ENCODE peak calls at places on chromosome 7, in five cellular contexts. K is SJSA1, H is A549, C is RWPE1, Y is cardiac muscle cell. S is an unnamed sample.

GRCh38 chr7:37056256-37056655 is 332.0 kb upstream of the AOAH start:
- DNase-seq in K (no peak), H (no peak), C (no peak), Y (no peak), S (no peak)

GRCh38 chr7:75869776-75870379 is 9.0 kb upstream of the RHBDD2 start:
- DNase-seq in K (no peak), H (no peak), C (no peak), Y (no peak), S (no peak)

GRCh38 chr7:1810521-1810920 is 140.4 kb downstream of the ELFN1 start:
- DNase-seq in K (no peak), H (no peak), C (no peak), Y (no peak), S (no peak)

GRCh38 chr7:38222481-38223096 is 44.5 kb downstream of the STARD3NL start:
- DNase-seq in K (peak), H (peak), C (peak), Y (peak), S (no peak)

GRCh38 chr7:149625339-149625946 is 127.8 kb upstream of the ZNF746 start:
- DNase-seq in K (peak), H (peak), C (peak), Y (peak), S (no peak)

GRCh38 chr7:70032673-70033072 is 434.4 kb downstream of the AUTS2 start:
- DNase-seq in K (no peak), H (no peak), C (no peak), Y (no peak), S (no peak)

GRCh38 chr7:151432658-151433521 is 7.1 kb downstream of the CRYGN start:
- DNase-seq in K (no peak), H (peak), C (no peak), Y (no peak), S (no peak)

GRCh38 chr7:157652954-157653826 is 316.4 kb downstream of the DNAJB6 start:
- DNase-seq in K (no peak), H (no peak), C (no peak), Y (no peak), S (no peak)

GRCh38 chr7:14754631-14755030 is 147.9 kb downstream of the DGKB start:
- DNase-seq in K (no peak), H (no peak), C (no peak), Y (no peak), S (no peak)

GRCh38 chr7:150969483-150969874 is 8.6 kb downstream of the KCNH2 start:
- DNase-seq in K (no peak), H (no peak), C (no peak), Y (no peak), S (no peak)

GRCh38 chr7:1924185-1924817 is 254.2 kb downstream of the ELFN1 start:
- DNase-seq in K (no peak), H (no peak), C (no peak), Y (no peak), S (no peak)

GRCh38 chr7:24216576-24217116 is 67.3 kb upstream of the NPY start:
- DNase-seq in K (no peak), H (no peak), C (no peak), Y (peak), S (no peak)

GRCh38 chr7:132680590-132680989 is 104.3 kb upstream of the PLXNA4 start:
- DNase-seq in K (no peak), H (no peak), C (no peak), Y (no peak), S (no peak)

GRCh38 chr7:101557421-101557820 is 71.7 kb downstream of the MYL10 start:
- DNase-seq in K (no peak), H (no peak), C (no peak), Y (no peak), S (no peak)

GRCh38 chr7:152969335-152969734 is 209.8 kb downstream of the ACTR3B start:
- DNase-seq in K (no peak), H (no peak), C (no peak), Y (no peak), S (no peak)

GRCh38 chr7:2555121-2556052 is at the start of gene BRAT1:
- DNase-seq in K (peak), H (peak), C (peak), Y (peak), S (peak)

GRCh38 chr7:88357794-88358533 is 51.3 kb upstream of the STEAP4 start:
- DNase-seq in K (no peak), H (no peak), C (peak), Y (no peak), S (no peak)

GRCh38 chr7:42661312-42661711 is 250.6 kb downstream of the C7orf25 start:
- DNase-seq in K (no peak), H (no peak), C (peak), Y (no peak), S (no peak)

GRCh38 chr7:11228515-11228914 is 254.8 kb downstream of the PHF14 start:
- DNase-seq in K (no peak), H (no peak), C (no peak), Y (no peak), S (no peak)

GRCh38 chr7:36129048-36129534 is 24.0 kb upstream of the EEPD1 start:
- DNase-seq in K (no peak), H (peak), C (peak), Y (no peak), S (no peak)

GRCh38 chr7:29343379-29343778 is 148.8 kb downstream of the CHN2 start:
- DNase-seq in K (no peak), H (no peak), C (no peak), Y (no peak), S (no peak)

GRCh38 chr7:125504848-125505247 is 575.2 kb upstream of the POT1 start:
- DNase-seq in K (no peak), H (no peak), C (no peak), Y (no peak), S (no peak)

GRCh38 chr7:36001546-36001945 is 151.5 kb upstream of the EEPD1 start:
- DNase-seq in K (no peak), H (no peak), C (no peak), Y (no peak), S (no peak)

GRCh38 chr7:5709347-5709950 is 72.0 kb downstream of the RNF216 start:
- DNase-seq in K (no peak), H (no peak), C (no peak), Y (no peak), S (no peak)

GRCh38 chr7:46932656-46933424 is 649.1 kb downstream of the TNS3 start:
- DNase-seq in K (peak), H (no peak), C (peak), Y (no peak), S (no peak)

GRCh38 chr7:26292768-26293560 is 1.3 kb downstream of the SNX10 start:
- DNase-seq in K (no peak), H (no peak), C (no peak), Y (no peak), S (no peak)

GRCh38 chr7:26291699-26292538 is at the start of gene SNX10:
- DNase-seq in K (no peak), H (peak), C (peak), Y (peak), S (no peak)

GRCh38 chr7:26293569-26294308 is 2.1 kb downstream of the SNX10 start:
- DNase-seq in K (no peak), H (no peak), C (no peak), Y (no peak), S (no peak)

GRCh38 chr7:26298432-26299058 is 6.9 kb downstream of the SNX10 start:
- DNase-seq in K (no peak), H (no peak), C (no peak), Y (no peak), S (no peak)

GRCh38 chr7:26295015-26295414 is 3.4 kb downstream of the SNX10 start:
- DNase-seq in K (no peak), H (no peak), C (no peak), Y (no peak), S (no peak)
- H3K27ac ChIP-seq in K (no peak), H (no peak), C (no peak), Y (no peak), S (no peak)

DNA sequence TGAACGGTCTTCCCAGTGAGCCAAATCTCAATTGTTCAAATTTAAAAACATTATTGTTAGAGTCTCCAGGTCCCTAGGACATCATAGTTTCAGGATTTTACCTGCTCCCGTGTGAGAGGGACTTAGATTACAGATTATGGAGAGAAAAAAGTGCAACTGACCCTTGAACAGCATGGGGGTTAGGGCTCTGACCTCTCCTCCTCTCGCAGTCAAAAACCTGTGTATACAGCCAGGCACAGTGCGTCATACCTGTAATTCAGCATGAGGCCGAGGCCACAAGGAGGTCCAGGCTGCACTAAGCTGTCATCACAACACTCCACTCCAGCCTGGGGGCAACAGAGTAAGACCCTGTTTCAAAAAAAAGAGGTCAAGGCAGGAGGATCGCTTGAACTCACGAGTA is 25.5 kb downstream of the BAZ1B start:
- DNase-seq in K (no peak), H (no peak), C (no peak), Y (no peak), S (no peak)
- H3K27ac ChIP-seq in K (no peak), H (no peak), C (no peak), Y (no peak), S (no peak)

DNA sequence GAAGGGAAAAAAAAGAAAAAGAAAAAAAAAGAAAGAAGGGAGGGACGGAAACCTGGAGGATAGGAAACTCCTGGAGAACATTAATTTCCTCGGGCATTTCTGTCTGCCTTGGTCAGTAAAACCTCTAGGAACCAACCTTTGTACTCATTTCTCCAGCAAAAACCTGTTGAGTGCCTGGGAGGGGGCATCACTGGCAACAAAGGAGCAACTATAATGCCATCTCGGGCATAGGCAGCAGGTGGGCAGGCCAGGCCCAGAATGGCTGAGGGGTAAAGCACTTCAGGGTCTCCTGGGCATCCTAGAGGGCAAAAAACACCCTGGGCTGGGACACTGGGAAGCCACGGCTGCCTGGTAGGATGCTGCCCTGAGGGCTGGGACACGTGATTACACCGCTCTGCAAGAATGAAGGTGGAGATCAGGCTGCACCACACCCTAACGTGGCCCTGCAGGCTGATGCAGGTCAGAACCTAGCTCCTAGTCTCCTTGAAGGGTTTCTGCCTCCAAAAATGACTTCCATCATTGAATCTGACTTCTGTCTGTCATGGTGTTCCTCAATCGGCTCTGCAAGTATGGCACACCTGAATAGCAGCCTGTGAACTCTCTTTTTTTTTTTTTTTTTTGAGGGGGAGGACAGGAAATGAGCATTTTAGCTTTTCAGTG is 4.5 kb upstream of the TRAPPC14 start:
- DNase-seq in K (no peak), H (no peak), C (peak), Y (no peak), S (no peak)
- H3K27ac ChIP-seq in K (no peak), H (no peak), C (peak), Y (no peak), S (no peak)

GRCh38 chr7:93837245-93837644 is 53.3 kb downstream of the TFPI2 start:
- DNase-seq in K (no peak), H (no peak), C (no peak), Y (no peak), S (no peak)
- H3K27ac ChIP-seq in K (no peak), H (no peak), C (no peak), Y (no peak), S (no peak)

GRCh38 chr7:30873207-30873606 is 38.4 kb upstream of the AQP1 start:
- DNase-seq in K (no peak), H (no peak), C (no peak), Y (no peak), S (no peak)
- H3K27ac ChIP-seq in K (no peak), H (no peak), C (no peak), Y (no peak), S (no peak)

DNA sequence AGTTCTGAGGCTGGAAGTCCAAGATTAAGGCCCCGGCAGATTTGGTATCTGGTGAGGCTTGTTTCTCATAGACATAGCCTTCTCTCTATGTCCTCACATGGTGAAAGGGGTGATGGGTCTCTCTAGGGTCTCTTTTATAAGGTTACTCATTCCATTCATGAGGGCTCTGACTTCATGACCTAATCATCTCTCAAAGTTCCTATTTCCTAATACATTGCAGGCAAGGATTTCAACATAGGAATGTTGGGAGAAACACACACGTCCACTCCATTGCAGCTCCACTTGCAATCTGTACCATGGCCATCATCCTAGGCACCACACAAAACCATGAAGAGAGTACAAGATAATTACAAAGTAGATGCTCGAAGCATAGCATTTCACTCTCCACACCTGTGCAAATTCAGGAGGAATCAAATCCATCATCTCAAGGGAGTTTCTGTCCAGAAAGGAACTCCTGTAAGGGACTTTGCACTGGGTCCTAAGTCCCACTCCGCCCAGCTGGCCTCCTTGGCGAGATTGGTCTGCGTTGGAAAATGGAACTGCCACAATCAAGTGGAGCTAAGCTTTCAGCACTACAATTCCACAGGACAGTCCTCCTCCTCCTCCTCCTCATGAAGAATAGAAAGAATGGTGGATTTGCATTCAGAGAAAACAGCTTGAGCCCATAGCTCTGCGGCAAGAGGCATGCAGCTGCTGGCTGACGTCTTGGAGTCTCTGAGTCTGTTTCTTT is 8.8 kb downstream of the DDC start:
- DNase-seq in K (no peak), H (no peak), C (no peak), Y (peak), S (no peak)
- H3K27ac ChIP-seq in K (no peak), H (no peak), C (no peak), Y (no peak), S (no peak)

S was measured in substantia nigra.